ENCODE peak calls at places on chromosome 6, in eight cellular contexts. U is left lung, X is cardiac fibroblast, Q is heart right ventricle, K is glutamatergic neuron, D is GM12878, J is fibroblast of the aortic adventitia, A is fibroblast of mammary gland. L is an unnamed sample.

GRCh38 chr6:154868143-154868594 is 126.9 kb upstream of the TIAM2 start:
- DNase-seq in J (peak; percentile 78), A (peak; percentile 75), U (no peak), K (no peak), D (no peak), X (peak; percentile 79), Q (no peak), L (no peak)

GRCh38 chr6:113586966-113587699 is 270.0 kb upstream of the MARCKS start:
- DNase-seq in U (no peak), Q (no peak), J (no peak), A (no peak), X (no peak), K (no peak), D (no peak), L (no peak)

GRCh38 chr6:156427345-156427744 is 349.8 kb upstream of the ARID1B start:
- DNase-seq in Q (peak; percentile 12), X (peak; percentile 91), D (no peak), A (peak; percentile 90), K (no peak), U (no peak), J (peak; percentile 63), L (no peak)

GRCh38 chr6:100176951-100177710 is 183.1 kb upstream of the MCHR2 start:
- DNase-seq in J (no peak), D (no peak), A (peak; percentile 30), K (no peak), U (no peak), X (no peak), Q (no peak), L (no peak)

GRCh38 chr6:137978252-137978896 is 111.3 kb downstream of the TNFAIP3 start:
- DNase-seq in X (peak; percentile 55), A (no peak), Q (no peak), J (peak; percentile 63), D (peak; percentile 48), K (no peak), U (no peak), L (no peak)

GRCh38 chr6:163554032-163554431 is 139.5 kb downstream of the QKI start:
- DNase-seq in U (no peak), K (no peak), Q (no peak), D (no peak), A (no peak), J (no peak), X (no peak), L (no peak)

GRCh38 chr6:148445620-148446019 is 103.0 kb downstream of the SASH1 start:
- DNase-seq in Q (no peak), D (no peak), X (peak; percentile 81), J (no peak), A (peak; percentile 42), K (no peak), U (no peak), L (no peak)

GRCh38 chr6:127058027-127058426 is 60.4 kb upstream of the RSPO3 start:
- DNase-seq in X (peak; percentile 65), A (peak; percentile 64), K (no peak), D (no peak), Q (no peak), J (peak; percentile 30), U (no peak), L (no peak)

GRCh38 chr6:49856282-49856681 is 10.1 kb downstream of the CRISP1 start:
- DNase-seq in J (no peak), D (no peak), A (no peak), X (no peak), Q (no peak), U (no peak), K (no peak), L (no peak)

GRCh38 chr6:21151178-21151956 is 442.2 kb upstream of the SOX4 start:
- DNase-seq in X (no peak), D (no peak), U (no peak), A (no peak), K (no peak), J (no peak), Q (no peak), L (no peak)

GRCh38 chr6:91023529-91023928 is 436.7 kb upstream of the MAP3K7 start:
- DNase-seq in K (no peak), X (no peak), U (no peak), D (no peak), A (no peak), J (no peak), Q (no peak), L (no peak)

GRCh38 chr6:50264995-50265571 is 215.4 kb upstream of the DEFB112 start:
- DNase-seq in A (no peak), D (no peak), X (peak; percentile 3), K (peak; percentile 43), U (no peak), J (no peak), Q (no peak), L (no peak)

GRCh38 chr6:139533573-139534471 is 159.4 kb upstream of the CITED2 start:
- DNase-seq in Q (no peak), J (peak; percentile 84), U (peak; percentile 76), K (no peak), D (no peak), A (peak; percentile 91), X (peak; percentile 91), L (peak; percentile 16)

GRCh38 chr6:97669191-97669651 is 386.2 kb upstream of the MMS22L start:
- DNase-seq in K (peak; percentile 77), Q (peak; percentile 27), J (peak; percentile 2), X (peak; percentile 22), D (peak; percentile 74), U (no peak), A (no peak), L (peak; percentile 32)

GRCh38 chr6:130980310-130981032 is 82.6 kb downstream of the EPB41L2 start:
- DNase-seq in K (no peak), U (no peak), Q (no peak), D (no peak), A (no peak), X (no peak), J (no peak), L (no peak)

GRCh38 chr6:81144346-81144745 is 608.1 kb downstream of the TENT5A start:
- DNase-seq in U (no peak), A (no peak), D (no peak), J (peak; percentile 90), K (no peak), X (no peak), Q (no peak), L (no peak)

GRCh38 chr6:56831334-56831733 is 123.6 kb upstream of the BEND6 start:
- DNase-seq in D (no peak), K (no peak), Q (no peak), A (no peak), X (no peak), J (no peak), U (no peak), L (no peak)

GRCh38 chr6:6712979-6713514 is 124.5 kb downstream of the LY86 start:
- DNase-seq in K (no peak), A (no peak), Q (no peak), U (peak; percentile 81), J (peak; percentile 35), X (no peak), D (no peak), L (no peak)

GRCh38 chr6:87656857-87657256 is 45.2 kb downstream of the AKIRIN2 start:
- DNase-seq in U (no peak), D (no peak), J (no peak), K (no peak), A (no peak), Q (no peak), X (peak; percentile 34), L (no peak)

GRCh38 chr6:110517601-110518280 is 41.3 kb upstream of the SLC22A16 start:
- DNase-seq in X (peak; percentile 51), K (no peak), Q (no peak), U (no peak), A (peak; percentile 49), J (peak; percentile 70), D (no peak), L (no peak)

GRCh38 chr6:89612121-89612520 is 26.4 kb downstream of the LYRM2 start:
- DNase-seq in A (no peak), X (no peak), Q (no peak), J (no peak), D (no peak), K (no peak), U (no peak), L (peak; percentile 11)

DNA sequence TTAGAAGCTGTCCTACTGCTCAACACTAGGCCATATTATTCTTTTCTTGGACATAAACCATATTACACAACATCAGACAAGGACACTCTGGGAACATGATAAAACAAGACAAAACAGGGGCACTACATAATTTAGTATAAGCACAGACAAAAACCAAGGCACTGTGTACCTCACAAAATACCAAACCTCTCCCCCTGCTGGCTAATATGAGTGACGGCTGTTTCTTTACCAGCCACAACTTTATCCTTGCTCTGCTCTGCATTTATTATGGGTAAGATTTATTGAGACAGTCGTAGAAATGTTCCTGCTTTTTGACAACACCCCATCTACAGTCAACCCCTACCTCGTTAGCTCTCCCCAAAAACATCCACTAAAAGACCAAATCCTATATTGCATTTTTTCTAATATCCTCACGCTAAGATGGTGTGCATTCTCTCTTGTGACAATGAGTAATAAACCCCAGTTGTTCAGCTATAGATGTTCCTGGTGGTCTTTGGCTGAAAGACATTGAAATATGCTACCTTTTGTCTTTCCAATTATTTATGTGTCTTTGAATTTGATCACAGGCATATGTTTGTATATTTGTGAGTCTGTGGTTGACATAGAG is 23.8 kb upstream of the POLR1H start:
- DNase-seq in D (no peak), U (no peak), A (peak; percentile 24), Q (no peak), J (peak; percentile 22), K (no peak), X (peak; percentile 37), L (no peak)
- TF ChIP-seq CTCF in D (peak; percentile 56), U (peak; percentile 26), A (peak; percentile 62), Q (peak; percentile 41), J (peak; percentile 49), K (peak; percentile 71), X (peak; percentile 63), L (peak; percentile 40)

GRCh38 chr6:166420351-166420750 is 37.6 kb upstream of the MPC1 start:
- DNase-seq in X (peak; percentile 70), Q (no peak), A (peak; percentile 44), K (no peak), U (no peak), J (peak; percentile 52), D (no peak), L (no peak)
- TF ChIP-seq CTCF in X (peak; percentile 31), Q (peak; percentile 9), A (peak; percentile 8), K (no peak), U (no peak), J (peak; percentile 36), D (no peak), L (no peak)

GRCh38 chr6:106163446-106163965 is 77.4 kb downstream of the PRDM1 start:
- DNase-seq in D (peak; percentile 69), K (no peak), Q (no peak), J (peak; percentile 79), U (no peak), A (peak; percentile 80), X (peak; percentile 77), L (no peak)
- TF ChIP-seq CTCF in D (no peak), K (no peak), Q (no peak), J (peak; percentile 44), U (no peak), A (peak; percentile 29), X (peak; percentile 23), L (no peak)

DNA sequence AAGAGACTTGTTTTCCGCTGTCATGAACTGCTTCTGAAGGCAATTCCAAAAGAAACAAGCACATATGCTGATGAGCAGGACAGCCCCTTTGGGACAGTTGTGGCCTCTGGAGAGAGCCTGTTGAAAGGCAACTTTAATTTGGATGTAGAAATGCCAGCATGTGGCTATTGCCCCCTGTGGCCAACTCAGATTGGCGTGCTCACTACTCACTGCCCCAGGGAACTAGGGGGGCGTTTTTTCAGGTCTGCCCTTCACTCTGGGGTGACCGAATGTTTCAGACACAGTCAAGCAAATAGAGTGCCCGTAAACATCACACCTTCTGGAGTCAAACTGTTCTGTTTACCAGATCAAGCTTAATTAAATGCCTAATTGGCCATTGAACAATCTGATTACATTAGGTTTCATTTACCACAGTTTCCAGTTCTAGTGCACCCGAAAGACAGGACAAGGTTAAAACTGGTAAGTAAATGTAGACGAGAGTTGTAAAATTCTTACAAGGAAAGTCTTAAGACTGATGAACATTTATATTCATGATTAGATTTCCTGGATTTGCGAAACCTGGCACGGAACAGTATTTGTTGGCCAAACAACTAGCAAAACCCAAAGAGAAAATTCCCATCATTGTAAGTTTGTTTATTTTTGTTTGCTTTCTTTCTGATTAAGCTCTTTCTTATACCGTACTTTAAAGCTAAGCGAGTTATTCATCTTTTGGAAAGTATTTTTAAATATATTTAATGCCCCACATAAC is 75.9 kb upstream of the SYNJ2 start:
- DNase-seq in Q (no peak), D (no peak), J (no peak), K (peak; percentile 38), A (no peak), X (no peak), U (no peak), L (no peak)
- TF ChIP-seq CTCF in Q (no peak), D (no peak), J (peak; percentile 11), K (no peak), A (peak; percentile 9), X (no peak), U (no peak), L (no peak)